ENCODE peak calls at places on chromosome 7, in seven cellular contexts. W is SJSA1; Q is T-helper 17 cell; V is fibroblast of the conjunctiva; J is stimulated activated CD8-positive, alpha-beta memory T cell treated with anti-CD3 and anti-CD28 coated beads, Interleukin-7, amount 100 ng/mL, for 48 hours; Y is AG10803; T is myocyte. C is an unnamed sample.

GRCh38 chr7:165661-166369 is 26.6 kb upstream of the FAM20C start:
- DNase-seq in W (no peak), Q (no peak), V (no peak), J (no peak), Y (no peak), T (no peak), C (no peak)

GRCh38 chr7:30816291-30817059 is 45.3 kb downstream of the MINDY4 start:
- DNase-seq in W (no peak), Q (no peak), V (no peak), J (no peak), Y (peak), T (no peak), C (peak)

GRCh38 chr7:408651-409343 is 110.8 kb downstream of the PDGFA start:
- DNase-seq in W (no peak), Q (no peak), V (no peak), J (no peak), Y (no peak), T (no peak), C (no peak)

GRCh38 chr7:3861941-3862340 is 560.9 kb downstream of the SDK1 start:
- DNase-seq in W (peak), Q (no peak), V (peak), J (no peak), Y (peak), T (peak), C (peak)

GRCh38 chr7:12747687-12748306 is 60.4 kb downstream of the ARL4A start:
- DNase-seq in W (no peak), Q (no peak), V (no peak), J (no peak), Y (no peak), T (no peak), C (no peak)

GRCh38 chr7:123323689-123324088 is 123.9 kb upstream of the SLC13A1 start:
- DNase-seq in W (no peak), Q (no peak), V (no peak), J (no peak), Y (no peak), T (no peak), C (no peak)

GRCh38 chr7:15007507-15007906 is 105.0 kb upstream of the DGKB start:
- DNase-seq in W (no peak), Q (no peak), V (peak), J (no peak), Y (no peak), T (peak), C (no peak)

GRCh38 chr7:114930829-114931655 is 9.1 kb downstream of the MDFIC start:
- DNase-seq in W (no peak), Q (no peak), V (no peak), J (no peak), Y (no peak), T (peak), C (peak)

GRCh38 chr7:129433823-129434171 is 435 bp upstream of the STRIP2 start:
- DNase-seq in W (no peak), Q (no peak), V (no peak), J (no peak), Y (no peak), T (no peak), C (no peak)

GRCh38 chr7:111855842-111856227 is 293.5 kb upstream of the IMMP2L start:
- DNase-seq in W (no peak), Q (no peak), V (peak), J (no peak), Y (peak), T (peak), C (no peak)

GRCh38 chr7:36653671-36654355 is 70.5 kb downstream of the AOAH start:
- DNase-seq in W (peak), Q (no peak), V (no peak), J (no peak), Y (no peak), T (peak), C (no peak)

GRCh38 chr7:108605582-108606173 is 36.0 kb downstream of the DNAJB9 start:
- DNase-seq in W (no peak), Q (no peak), V (no peak), J (no peak), Y (no peak), T (no peak), C (no peak)

GRCh38 chr7:3754488-3755365 is 453.7 kb downstream of the SDK1 start:
- DNase-seq in W (peak), Q (no peak), V (peak), J (no peak), Y (no peak), T (peak), C (peak)

GRCh38 chr7:99762680-99763327 is 21.2 kb downstream of the CYP3A4 start:
- DNase-seq in W (no peak), Q (no peak), V (peak), J (no peak), Y (peak), T (peak), C (peak)

GRCh38 chr7:31729195-31729804 is 42.3 kb downstream of the PPP1R17 start:
- DNase-seq in W (no peak), Q (no peak), V (no peak), J (no peak), Y (no peak), T (no peak), C (no peak)

GRCh38 chr7:150738092-150739044 is 1.1 kb downstream of the GIMAP5 start:
- DNase-seq in W (no peak), Q (no peak), V (no peak), J (no peak), Y (no peak), T (no peak), C (no peak)

GRCh38 chr7:75696263-75697037 is 42.3 kb downstream of the HIP1 start:
- DNase-seq in W (no peak), Q (no peak), V (no peak), J (no peak), Y (no peak), T (no peak), C (no peak)

GRCh38 chr7:12291870-12292269 is 80.8 kb downstream of the TMEM106B start:
- DNase-seq in W (no peak), Q (no peak), V (no peak), J (no peak), Y (no peak), T (no peak), C (no peak)

GRCh38 chr7:108375668-108376067 is 80.6 kb downstream of the NRCAM start:
- DNase-seq in W (no peak), Q (no peak), V (no peak), J (no peak), Y (no peak), T (no peak), C (no peak)

GRCh38 chr7:36310897-36311296 is 78.8 kb upstream of the ANLN start:
- DNase-seq in W (no peak), Q (no peak), V (no peak), J (no peak), Y (no peak), T (no peak), C (no peak)

GRCh38 chr7:55641273-55641691 is 69.0 kb upstream of the VOPP1 start:
- DNase-seq in W (peak), Q (no peak), V (peak), J (no peak), Y (peak), T (peak), C (peak)

GRCh38 chr7:70693690-70694356 is 438.1 kb upstream of the GALNT17 start:
- DNase-seq in W (no peak), Q (peak), V (no peak), J (no peak), Y (peak), T (peak), C (peak)

GRCh38 chr7:35652124-35652523 is 42.8 kb downstream of the HERPUD2 start:
- DNase-seq in W (no peak), Q (no peak), V (no peak), J (no peak), Y (no peak), T (no peak), C (no peak)

GRCh38 chr7:151060416-151061234 is 1.2 kb downstream of the SLC4A2 start:
- DNase-seq in W (peak), Q (no peak), V (no peak), J (no peak), Y (no peak), T (peak), C (peak)

C was measured in fibroblast of gingiva.